ENCODE peak calls at places on chromosomes 11 and 22, in ten cellular contexts. U is hepatocyte; Z is IMR-90; N is RPMI7951; G is heart right ventricle; S is activated T-helper 1 cell treated with anti-CD3 and anti-CD28 coated beads, Interleukin-12 subunit alpha, Interleukin-12 subunit beta, Interleukin-2, Interleukin-4 antibody, amounts not matched to agents 30 ng/mL and 10 ng/mL and 1 ng/mL, durations not matched to agents 14 hours and 24 hours and 36 hours; P is cardiac fibroblast; T is coronary artery; V is left cardiac atrium; K is NCI-H1436 treated with DMSO at 0.1 percent for 48 hours. Y is an unnamed sample.

GRCh38 chr22:21650280-21650679 is 8.2 kb downstream of the SDF2L1 start:
- DNase-seq in U (no peak), Z (no peak), N (no peak), G (no peak), S (no peak), P (no peak), T (no peak), V (no peak), K (no peak), Y (no peak)

GRCh38 chr22:20571078-20571503 is 63.7 kb downstream of the MED15 start:
- DNase-seq in U (no peak), Z (no peak), N (no peak), G (no peak), S (no peak), P (no peak), T (no peak), V (peak), K (no peak), Y (no peak)

GRCh38 chr11:68889948-68890446 is 13.6 kb downstream of the MRPL21 start:
- DNase-seq in U (peak), Z (peak), N (peak), G (peak), S (no peak), P (peak), T (peak), V (peak), K (no peak), Y (peak)

GRCh38 chr11:125724125-125724524 is 22.0 kb upstream of the PATE1 start:
- DNase-seq in U (no peak), Z (peak), N (peak), G (no peak), S (no peak), P (peak), T (no peak), V (no peak), K (no peak), Y (no peak)

GRCh38 chr11:110029714-110030113 is 63.5 kb upstream of the ZC3H12C start:
- DNase-seq in U (no peak), Z (no peak), N (no peak), G (no peak), S (no peak), P (peak), T (no peak), V (no peak), K (no peak), Y (no peak)

GRCh38 chr11:31412946-31413345 is 43.3 kb downstream of the DNAJC24 start:
- DNase-seq in U (no peak), Z (peak), N (peak), G (no peak), S (no peak), P (peak), T (no peak), V (no peak), K (no peak), Y (peak)

GRCh38 chr22:46914916-46915894 is 152.8 kb downstream of the TBC1D22A start:
- DNase-seq in U (no peak), Z (no peak), N (no peak), G (no peak), S (no peak), P (no peak), T (no peak), V (no peak), K (no peak), Y (no peak)

GRCh38 chr11:73760066-73760679 is 701 bp downstream of the RAB6A start:
- DNase-seq in U (peak), Z (peak), N (peak), G (peak), S (no peak), P (peak), T (peak), V (peak), K (no peak), Y (no peak)

GRCh38 chr11:112440518-112440917 is 179.9 kb upstream of the PLET1 start:
- DNase-seq in U (no peak), Z (no peak), N (no peak), G (no peak), S (no peak), P (no peak), T (no peak), V (no peak), K (no peak), Y (no peak)

GRCh38 chr11:13929551-13929950 is 33.0 kb upstream of the SPON1 start:
- DNase-seq in U (no peak), Z (no peak), N (no peak), G (no peak), S (no peak), P (no peak), T (no peak), V (no peak), K (no peak), Y (no peak)

GRCh38 chr11:122100222-122101080 is 15.6 kb downstream of the BLID start:
- DNase-seq in U (peak), Z (peak), N (no peak), G (peak), S (no peak), P (peak), T (peak), V (peak), K (no peak), Y (peak)

GRCh38 chr11:31500560-31500959 is 8.9 kb downstream of the IMMP1L start:
- DNase-seq in U (no peak), Z (peak), N (no peak), G (no peak), S (no peak), P (peak), T (no peak), V (no peak), K (no peak), Y (no peak)

GRCh38 chr11:120432056-120433018 is 79.2 kb upstream of the GRIK4 start:
- DNase-seq in U (peak), Z (peak), N (peak), G (peak), S (no peak), P (peak), T (no peak), V (peak), K (no peak), Y (peak)

GRCh38 chr11:98423933-98424332 is 596.8 kb upstream of the CNTN5 start:
- DNase-seq in U (no peak), Z (no peak), N (no peak), G (no peak), S (no peak), P (no peak), T (no peak), V (no peak), K (no peak), Y (no peak)

GRCh38 chr11:76663912-76664440 is 6.6 kb downstream of the LRRC32 start:
- DNase-seq in U (no peak), Z (no peak), N (no peak), G (no peak), S (no peak), P (no peak), T (peak), V (peak), K (no peak), Y (no peak)

GRCh38 chr11:61711493-61711892 is 31.3 kb downstream of the DAGLA start:
- DNase-seq in U (no peak), Z (no peak), N (no peak), G (no peak), S (no peak), P (no peak), T (no peak), V (no peak), K (no peak), Y (no peak)

GRCh38 chr22:46425011-46425410 is 89.5 kb downstream of the TRMU start:
- DNase-seq in U (no peak), Z (peak), N (peak), G (no peak), S (no peak), P (peak), T (no peak), V (no peak), K (no peak), Y (no peak)

GRCh38 chr11:70524096-70524922 is 126.0 kb downstream of the CTTN start:
- DNase-seq in U (no peak), Z (peak), N (no peak), G (no peak), S (no peak), P (no peak), T (no peak), V (no peak), K (no peak), Y (no peak)

GRCh38 chr22:49824185-49824925 is 3.3 kb downstream of the BRD1 start:
- DNase-seq in U (no peak), Z (no peak), N (no peak), G (no peak), S (no peak), P (no peak), T (no peak), V (no peak), K (no peak), Y (no peak)